ENCODE peak calls at places on chromosomes 4 and X, in five cellular contexts. One of them, this sample, is unnamed.

GRCh38 chrX:126550816-126551215 is 1.8 kb downstream of the DCAF12L1 start:
- DNase-seq in T-cell: no peak
- DNase-seq in gastrocnemius medialis: no peak
- DNase-seq in glutamatergic neuron: no peak
- DNase-seq in posterior cingulate gyrus: no peak
- DNase-seq in this sample: no peak

GRCh38 chrX:45323387-45323786 is 122.7 kb upstream of the DIPK2B start:
- DNase-seq in T-cell: no peak
- DNase-seq in gastrocnemius medialis: no peak
- DNase-seq in glutamatergic neuron: no peak
- DNase-seq in posterior cingulate gyrus: no peak
- DNase-seq in this sample: no peak

GRCh38 chr4:21801661-21802355 is 146.8 kb downstream of the KCNIP4 start:
- DNase-seq in T-cell: no peak
- DNase-seq in gastrocnemius medialis: no peak
- DNase-seq in glutamatergic neuron: no peak
- DNase-seq in posterior cingulate gyrus: no peak
- DNase-seq in this sample: no peak

GRCh38 chr4:148240241-148240640 is 202.0 kb downstream of the NR3C2 start:
- DNase-seq in T-cell: no peak
- DNase-seq in gastrocnemius medialis: no peak
- DNase-seq in glutamatergic neuron: no peak
- DNase-seq in posterior cingulate gyrus: no peak
- DNase-seq in this sample: no peak

GRCh38 chr4:151340751-151341385 is 15.5 kb upstream of the SH3D19 start:
- DNase-seq in T-cell: no peak
- DNase-seq in gastrocnemius medialis: no peak
- DNase-seq in glutamatergic neuron: no peak
- DNase-seq in posterior cingulate gyrus: no peak
- DNase-seq in this sample: no peak

GRCh38 chr4:104424368-104424921 is 70.2 kb downstream of the CXXC4 start:
- DNase-seq in T-cell: no peak
- DNase-seq in gastrocnemius medialis: no peak
- DNase-seq in glutamatergic neuron: no peak
- DNase-seq in posterior cingulate gyrus: no peak
- DNase-seq in this sample: no peak

GRCh38 chrX:68186552-68187262 is 246.6 kb downstream of the OPHN1 start:
- DNase-seq in T-cell: no peak
- DNase-seq in gastrocnemius medialis: no peak
- DNase-seq in glutamatergic neuron: no peak
- DNase-seq in posterior cingulate gyrus: no peak
- DNase-seq in this sample: no peak

GRCh38 chrX:23598561-23598960 is 68.7 kb upstream of the PRDX4 start:
- DNase-seq in T-cell: no peak
- DNase-seq in gastrocnemius medialis: no peak
- DNase-seq in glutamatergic neuron: no peak
- DNase-seq in posterior cingulate gyrus: no peak
- DNase-seq in this sample: no peak

GRCh38 chr4:113012776-113013175 is 36.7 kb upstream of the ANK2 start:
- DNase-seq in T-cell: no peak
- DNase-seq in gastrocnemius medialis: no peak
- DNase-seq in glutamatergic neuron: no peak
- DNase-seq in posterior cingulate gyrus: no peak
- DNase-seq in this sample: no peak

GRCh38 chr4:118888666-118889312 is at the start of gene SYNPO2:
- DNase-seq in T-cell: no peak
- DNase-seq in gastrocnemius medialis: peak; percentile 73
- DNase-seq in glutamatergic neuron: peak; percentile 88
- DNase-seq in posterior cingulate gyrus: peak; percentile 95
- DNase-seq in this sample: peak; percentile 36

GRCh38 chr4:165095291-165095690 is 17.4 kb downstream of the TMEM192 start:
- DNase-seq in T-cell: no peak
- DNase-seq in gastrocnemius medialis: no peak
- DNase-seq in glutamatergic neuron: no peak
- DNase-seq in posterior cingulate gyrus: no peak
- DNase-seq in this sample: no peak

GRCh38 chr4:188551156-188551555 is 411.9 kb downstream of the TRIML1 start:
- DNase-seq in T-cell: no peak
- DNase-seq in gastrocnemius medialis: no peak
- DNase-seq in glutamatergic neuron: no peak
- DNase-seq in posterior cingulate gyrus: no peak
- DNase-seq in this sample: no peak

GRCh38 chrX:47644557-47645091 is 5.7 kb downstream of the ELK1 start:
- DNase-seq in T-cell: no peak
- DNase-seq in gastrocnemius medialis: no peak
- DNase-seq in glutamatergic neuron: no peak
- DNase-seq in posterior cingulate gyrus: no peak
- DNase-seq in this sample: no peak

GRCh38 chr4:55184600-55185523 is 59.5 kb upstream of the KDR start:
- DNase-seq in T-cell: peak; percentile 18
- DNase-seq in gastrocnemius medialis: no peak
- DNase-seq in glutamatergic neuron: no peak
- DNase-seq in posterior cingulate gyrus: no peak
- DNase-seq in this sample: peak; percentile 43

GRCh38 chr4:23903859-23904438 is 14.1 kb upstream of the PPARGC1A start:
- DNase-seq in T-cell: no peak
- DNase-seq in gastrocnemius medialis: peak; percentile 84
- DNase-seq in glutamatergic neuron: peak; percentile 43
- DNase-seq in posterior cingulate gyrus: no peak
- DNase-seq in this sample: no peak

GRCh38 chrX:130111220-130111934 is 1.1 kb upstream of the ELF4 start:
- DNase-seq in T-cell: no peak
- DNase-seq in gastrocnemius medialis: no peak
- DNase-seq in glutamatergic neuron: no peak
- DNase-seq in posterior cingulate gyrus: peak; percentile 62
- DNase-seq in this sample: peak; percentile 64

GRCh38 chrX:74420194-74421035 is 878 bp upstream of the SLC16A2 start:
- DNase-seq in T-cell: peak; percentile 7
- DNase-seq in gastrocnemius medialis: peak; percentile 28
- DNase-seq in glutamatergic neuron: peak; percentile 57
- DNase-seq in posterior cingulate gyrus: peak; percentile 89
- DNase-seq in this sample: peak; percentile 1

GRCh38 chr4:41418444-41418843 is 119.5 kb upstream of the LIMCH1 start:
- DNase-seq in T-cell: no peak
- DNase-seq in gastrocnemius medialis: peak; percentile 88
- DNase-seq in glutamatergic neuron: peak; percentile 21
- DNase-seq in posterior cingulate gyrus: peak; percentile 94
- DNase-seq in this sample: no peak

GRCh38 chr4:127261476-127261875 is 371.3 kb upstream of the INTU start:
- DNase-seq in T-cell: no peak
- DNase-seq in gastrocnemius medialis: no peak
- DNase-seq in glutamatergic neuron: no peak
- DNase-seq in posterior cingulate gyrus: no peak
- DNase-seq in this sample: peak; percentile 2

GRCh38 chr4:25814323-25814722 is 48.5 kb downstream of the SEL1L3 start:
- DNase-seq in T-cell: no peak
- DNase-seq in gastrocnemius medialis: peak; percentile 20
- DNase-seq in glutamatergic neuron: no peak
- DNase-seq in posterior cingulate gyrus: peak; percentile 82
- DNase-seq in this sample: no peak

GRCh38 chrX:19544693-19545305 is 29.5 kb upstream of the MAP3K15 start:
- DNase-seq in T-cell: peak; percentile 15
- DNase-seq in gastrocnemius medialis: no peak
- DNase-seq in glutamatergic neuron: peak; percentile 34
- DNase-seq in posterior cingulate gyrus: no peak
- DNase-seq in this sample: peak; percentile 43